ENCODE peak calls at places on chromosomes 7 and 10, in six cellular contexts. N is activated naive CD8-positive, alpha-beta T cell treated with anti-CD3 and anti-CD28 coated beads, Interleukin-2, amount 50 U/mL, for 24 hours; E is stimulated activated naive CD8-positive, alpha-beta T cell treated with anti-CD3 and anti-CD28 coated beads, Interleukin-15, Interleukin-2, amounts not matched to agents 100 U/mL and 50 U/mL, for 24 hours; S is lung; Z is T-helper 17 cell; L is omental fat pad. B is an unnamed sample.

GRCh38 chr10:125081931-125082330 is 78.4 kb downstream of the CTBP2 start:
- DNase-seq in N (no peak), E (no peak), S (no peak), Z (no peak), L (no peak), B (no peak)

GRCh38 chr7:82700739-82701138 is 257.2 kb upstream of the CACNA2D1 start:
- DNase-seq in N (no peak), E (no peak), S (no peak), Z (no peak), L (no peak), B (no peak)

GRCh38 chr10:7171825-7172224 is 239.0 kb downstream of the SFMBT2 start:
- DNase-seq in N (no peak), E (no peak), S (no peak), Z (no peak), L (no peak), B (no peak)

GRCh38 chr10:513393-513792 is 176.1 kb downstream of the DIP2C start:
- DNase-seq in N (no peak), E (no peak), S (no peak), Z (no peak), L (no peak), B (no peak)

GRCh38 chr10:131230166-131230565 is 81.4 kb downstream of the TCERG1L start:
- DNase-seq in N (no peak), E (no peak), S (no peak), Z (no peak), L (no peak), B (no peak)

GRCh38 chr7:73841689-73842247 is 548 bp downstream of the METTL27 start:
- DNase-seq in N (no peak), E (no peak), S (no peak), Z (no peak), L (no peak), B (no peak)

GRCh38 chr10:26448292-26448691 is 10.2 kb downstream of the APBB1IP start:
- DNase-seq in N (no peak), E (no peak), S (no peak), Z (no peak), L (no peak), B (no peak)

GRCh38 chr10:11625019-11625735 is 13.7 kb upstream of the USP6NL start:
- DNase-seq in N (peak), E (peak), S (no peak), Z (no peak), L (no peak), B (no peak)

GRCh38 chr10:115826391-115826790 is 446.6 kb downstream of the GFRA1 start:
- DNase-seq in N (no peak), E (no peak), S (no peak), Z (no peak), L (no peak), B (no peak)

GRCh38 chr7:15407910-15408309 is 153.9 kb downstream of the AGMO start:
- DNase-seq in N (no peak), E (no peak), S (no peak), Z (no peak), L (no peak), B (no peak)

GRCh38 chr10:50536617-50537252 is 87.0 kb downstream of the SGMS1 start:
- DNase-seq in N (no peak), E (no peak), S (no peak), Z (no peak), L (no peak), B (no peak)

GRCh38 chr7:149833495-149834130 is 4.6 kb upstream of the ZNF862 start:
- DNase-seq in N (no peak), E (no peak), S (no peak), Z (no peak), L (no peak), B (no peak)

GRCh38 chr10:4725917-4726606 is 99.9 kb upstream of the AKR1E2 start:
- DNase-seq in N (no peak), E (no peak), S (no peak), Z (no peak), L (no peak), B (no peak)

GRCh38 chr7:23709081-23709746 is 805 bp upstream of the STK31 start:
- DNase-seq in N (no peak), E (no peak), S (no peak), Z (no peak), L (no peak), B (no peak)

GRCh38 chr10:130357226-130357625 is 221.0 kb downstream of the GLRX3 start:
- DNase-seq in N (no peak), E (no peak), S (no peak), Z (no peak), L (no peak), B (no peak)

GRCh38 chr7:100016209-100016901 is 959 bp downstream of the ZKSCAN1 start:
- DNase-seq in N (no peak), E (no peak), S (no peak), Z (no peak), L (no peak), B (no peak)

GRCh38 chr10:24574161-24574560 is 149.5 kb downstream of the ARHGAP21 start:
- DNase-seq in N (no peak), E (no peak), S (no peak), Z (no peak), L (no peak), B (no peak)

GRCh38 chr7:97024209-97025129 is at the start of gene DLX5:
- DNase-seq in N (no peak), E (no peak), S (no peak), Z (no peak), L (no peak), B (no peak)

GRCh38 chr10:110209926-110210662 is 2.7 kb downstream of the MXI1 start:
- DNase-seq in N (peak), E (peak), S (no peak), Z (peak), L (no peak), B (no peak)

GRCh38 chr7:149245244-149245643 is 5.8 kb downstream of the ZNF212 start:
- DNase-seq in N (peak), E (peak), S (no peak), Z (no peak), L (no peak), B (no peak)

GRCh38 chr10:101013365-101013825 is 13.8 kb downstream of the LZTS2 start:
- DNase-seq in N (no peak), E (no peak), S (no peak), Z (no peak), L (no peak), B (no peak)